ENCODE peak calls at places on chromosomes 7 and 10, in eight cellular contexts. W is PC-3, V is SK-N-SH, H is MM.1S, R is OCI-LY7, F is GM23338, G is neural progenitor cell, L is HCT116. B is an unnamed sample.
A peak's percentile ranks its signal among the peaks of the same experiment; 100 is the strongest.

GRCh38 chr7:115851291-115851690 is 179.3 kb downstream of the TFEC start:
- DNase-seq in W (peak; percentile 69), V (no peak), H (peak; percentile 82), R (peak; percentile 27), F (peak; percentile 81), G (peak; percentile 62), L (peak; percentile 54), B (peak; percentile 53)

GRCh38 chr7:37920619-37921339 is at the start of gene EPDR1:
- DNase-seq in W (peak; percentile 78), V (peak; percentile 89), H (peak; percentile 83), R (peak; percentile 5), F (peak; percentile 71), G (peak; percentile 70), L (peak; percentile 37), B (peak; percentile 63)

GRCh38 chr10:121823993-121824463 is 103.8 kb downstream of the ATE1 start:
- DNase-seq in W (peak; percentile 62), V (peak; percentile 47), H (peak; percentile 46), R (peak; percentile 63), F (peak; percentile 68), G (peak; percentile 43), L (peak; percentile 36), B (peak; percentile 66)

GRCh38 chr7:149799397-149800168 is 26.2 kb upstream of the ZNF467 start:
- DNase-seq in W (peak; percentile 33), V (peak; percentile 75), H (peak; percentile 58), R (peak; percentile 63), F (peak; percentile 82), G (peak; percentile 73), L (no peak), B (peak; percentile 53)

GRCh38 chr10:104300736-104301292 is 31.8 kb downstream of the GSTO2 start:
- DNase-seq in W (peak; percentile 79), V (peak; percentile 83), H (peak; percentile 86), R (peak; percentile 58), F (no peak), G (no peak), L (no peak), B (peak; percentile 67)

GRCh38 chr10:116470768-116471415 is 43.2 kb downstream of the PNLIPRP3 start:
- DNase-seq in W (peak; percentile 45), V (peak; percentile 30), H (peak; percentile 49), R (peak; percentile 4), F (peak; percentile 80), G (peak; percentile 43), L (peak; percentile 33), B (peak; percentile 41)

GRCh38 chr7:145106001-145106400 is 270.1 kb upstream of the TPK1 start:
- DNase-seq in W (peak; percentile 73), V (no peak), H (no peak), R (no peak), F (no peak), G (no peak), L (no peak), B (peak; percentile 21)

GRCh38 chr10:80122746-80123145 is 9.8 kb upstream of the PLAC9 start:
- DNase-seq in W (no peak), V (no peak), H (no peak), R (no peak), F (no peak), G (no peak), L (no peak), B (no peak)

GRCh38 chr10:123562811-123563580 is 103.2 kb upstream of the GPR26 start:
- DNase-seq in W (peak; percentile 8), V (no peak), H (no peak), R (no peak), F (no peak), G (no peak), L (no peak), B (no peak)

GRCh38 chr10:70619271-70620019 is 16.9 kb upstream of the PRF1 start:
- DNase-seq in W (peak; percentile 80), V (no peak), H (no peak), R (no peak), F (peak; percentile 84), G (no peak), L (peak; percentile 64), B (no peak)

GRCh38 chr7:92279429-92280031 is 33.8 kb downstream of the ANKIB1 start:
- DNase-seq in W (no peak), V (no peak), H (no peak), R (no peak), F (peak; percentile 29), G (peak; percentile 73), L (no peak), B (no peak)

GRCh38 chr10:24603333-24603732 is 120.4 kb downstream of the ARHGAP21 start:
- DNase-seq in W (peak; percentile 53), V (no peak), H (no peak), R (no peak), F (no peak), G (no peak), L (no peak), B (no peak)

GRCh38 chr10:89115876-89116627 is 91.1 kb downstream of the CH25H start:
- DNase-seq in W (peak; percentile 46), V (no peak), H (no peak), R (no peak), F (no peak), G (no peak), L (peak; percentile 40), B (no peak)

GRCh38 chr10:106310596-106310995 is 853.9 kb downstream of the SORCS1 start:
- DNase-seq in W (no peak), V (no peak), H (no peak), R (no peak), F (peak; percentile 76), G (peak; percentile 67), L (no peak), B (no peak)

GRCh38 chr10:43265799-43266721 is 805 bp downstream of the RASGEF1A start:
- DNase-seq in W (peak; percentile 57), V (peak; percentile 83), H (no peak), R (no peak), F (peak; percentile 68), G (peak; percentile 59), L (no peak), B (peak; percentile 65)

GRCh38 chr7:27185708-27186449 is 847 bp upstream of the HOXA11 start:
- DNase-seq in W (no peak), V (no peak), H (no peak), R (no peak), F (no peak), G (no peak), L (no peak), B (no peak)

GRCh38 chr7:105776068-105776790 is 100.2 kb downstream of the ATXN7L1 start:
- DNase-seq in W (peak; percentile 99), V (no peak), H (no peak), R (no peak), F (peak; percentile 96), G (peak; percentile 51), L (peak; percentile 94), B (peak; percentile 54)

GRCh38 chr7:41107938-41108448 is 594.9 kb downstream of the INHBA start:
- DNase-seq in W (peak; percentile 96), V (no peak), H (no peak), R (no peak), F (no peak), G (no peak), L (no peak), B (peak; percentile 40)

GRCh38 chr7:1124164-1124563 is 35.8 kb downstream of the ZFAND2A start:
- DNase-seq in W (no peak), V (no peak), H (no peak), R (no peak), F (no peak), G (no peak), L (no peak), B (no peak)
- TF ChIP-seq EZH2phosphoT487 in W (no peak), V (no peak), H (no peak), R (no peak), F (no peak), G (no peak), L (no peak), B (no peak)

GRCh38 chr10:130181858-130182257 is 45.7 kb downstream of the GLRX3 start:
- DNase-seq in W (no peak), V (no peak), H (no peak), R (no peak), F (no peak), G (no peak), L (no peak), B (no peak)

GRCh38 chr10:130175074-130175473 is 38.9 kb downstream of the GLRX3 start:
- DNase-seq in W (no peak), V (no peak), H (no peak), R (no peak), F (no peak), G (no peak), L (no peak), B (no peak)

GRCh38 chr10:130177250-130177649 is 41.1 kb downstream of the GLRX3 start:
- DNase-seq in W (no peak), V (no peak), H (no peak), R (no peak), F (no peak), G (no peak), L (no peak), B (no peak)

GRCh38 chr10:130174343-130174742 is 38.2 kb downstream of the GLRX3 start:
- DNase-seq in W (no peak), V (no peak), H (no peak), R (no peak), F (no peak), G (no peak), L (no peak), B (no peak)

DNA sequence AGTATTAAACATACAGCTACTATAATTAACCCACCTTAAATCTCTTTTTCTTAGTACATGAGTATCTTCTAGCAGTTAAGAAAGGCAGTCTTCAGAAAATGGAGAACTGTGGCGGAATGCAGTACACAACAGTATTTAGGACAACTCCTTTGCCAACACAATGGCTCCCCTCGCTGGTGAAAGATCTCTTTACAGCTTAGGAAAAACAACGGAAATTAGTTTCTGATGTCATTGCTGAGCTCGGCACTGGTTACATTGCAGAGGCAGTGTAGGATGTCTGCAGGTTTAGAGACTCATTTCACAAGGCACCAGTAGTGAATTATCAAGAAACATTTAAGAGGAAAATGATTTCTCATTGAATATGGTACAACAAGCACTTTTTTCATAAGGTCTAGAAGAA is 43.4 kb downstream of the GLRX3 start:
- DNase-seq in W (peak; percentile 51), V (peak; percentile 47), H (peak; percentile 68), R (peak; percentile 61), F (peak; percentile 90), G (peak; percentile 81), L (peak; percentile 24), B (peak; percentile 71)
- TF ChIP-seq CTCF in W (peak; percentile 55), V (peak; percentile 56), H (peak; percentile 52), R (peak; percentile 75), F (peak; percentile 71), G (peak; percentile 68), L (peak; percentile 36), B (peak; percentile 60)

GRCh38 chr7:76354516-76354915 is 4.3 kb downstream of the YWHAG start:
- DNase-seq in W (no peak), V (no peak), H (no peak), R (no peak), F (no peak), G (no peak), L (no peak), B (no peak)
- TF ChIP-seq EZH2phosphoT487 in W (no peak), V (no peak), H (no peak), R (no peak), F (no peak), G (no peak), L (no peak), B (no peak)

DNA sequence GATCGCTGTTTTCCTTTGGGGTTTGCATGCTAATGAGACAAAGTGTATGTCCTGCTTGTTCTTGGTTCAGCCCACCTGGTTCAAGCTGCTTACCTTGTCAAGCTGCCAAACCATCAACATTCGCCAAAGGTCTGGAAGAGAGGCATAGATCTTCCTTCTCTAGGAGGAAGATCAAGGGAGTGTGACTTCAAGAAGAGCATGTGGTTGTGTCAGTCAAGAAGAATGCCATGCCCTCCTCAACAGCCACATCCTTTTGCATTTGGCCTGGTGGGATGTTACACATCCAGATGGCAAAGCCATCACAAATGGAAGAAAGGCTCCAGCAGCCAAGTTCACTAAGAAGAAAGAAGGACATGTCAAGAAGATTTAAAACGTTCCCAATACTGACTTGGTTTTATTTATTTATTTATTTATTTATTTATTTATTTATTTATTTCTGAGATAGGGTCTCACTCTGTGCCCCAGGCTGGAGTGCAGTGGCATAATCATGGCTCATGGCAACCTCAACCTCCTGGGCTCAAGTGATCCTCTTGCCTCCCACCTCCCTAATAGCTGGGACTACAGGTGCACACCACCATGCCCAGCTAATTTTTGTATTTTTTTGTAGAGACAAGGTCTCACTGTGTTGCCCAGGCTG is 5.1 kb upstream of the PIP4K2A start:
- DNase-seq in W (no peak), V (no peak), H (no peak), R (no peak), F (no peak), G (no peak), L (no peak), B (no peak)
- TF ChIP-seq CTCF in W (no peak), V (no peak), H (no peak), R (no peak), F (no peak), G (no peak), L (no peak), B (no peak)

B was measured in hepatocyte.